ENCODE peak calls at places on chromosomes 4 and X, in four cellular contexts. M is heart right ventricle; Z is frontal cortex; N is activated naive CD4-positive, alpha-beta T cell treated with anti-CD3 and anti-CD28 coated beads, Interleukin-2, amount 50 U/mL, for 72 hours. Y is an unnamed sample.
A peak's percentile ranks its signal among the peaks of the same experiment; 100 is the strongest.

GRCh38 chr4:87851955-87852354 is 19.2 kb downstream of the MEPE start:
- DNase-seq in M (no peak), Z (no peak), N (no peak), Y (no peak)

GRCh38 chr4:149766135-149766534 is 49.5 kb downstream of the IQCM start:
- DNase-seq in M (no peak), Z (no peak), N (no peak), Y (no peak)

GRCh38 chrX:49071877-49072711 is 1.7 kb downstream of the PRAF2 start:
- DNase-seq in M (peak; percentile 74), Z (peak; percentile 63), N (no peak), Y (peak; percentile 81)

GRCh38 chr4:108113229-108113628 is 55.5 kb downstream of the LEF1 start:
- DNase-seq in M (no peak), Z (no peak), N (no peak), Y (no peak)

GRCh38 chrX:49106930-49107329 is 16.6 kb downstream of the GPKOW start:
- DNase-seq in M (peak; percentile 13), Z (no peak), N (no peak), Y (peak; percentile 58)

GRCh38 chr4:117893207-117893606 is 141.1 kb upstream of the NDST3 start:
- DNase-seq in M (no peak), Z (no peak), N (no peak), Y (no peak)

GRCh38 chrX:47574096-47574553 is 8.1 kb upstream of the TIMP1 start:
- DNase-seq in M (no peak), Z (no peak), N (no peak), Y (no peak)

GRCh38 chrX:118726887-118727685 is at the start of gene IL13RA1:
- DNase-seq in M (peak; percentile 77), Z (peak; percentile 52), N (peak; percentile 17), Y (peak; percentile 75)

GRCh38 chrX:39559229-39559628 is 538.5 kb downstream of the BCOR start:
- DNase-seq in M (no peak), Z (no peak), N (no peak), Y (no peak)

GRCh38 chr4:27084685-27085356 is 224.2 kb downstream of the STIM2 start:
- DNase-seq in M (no peak), Z (peak; percentile 43), N (peak; percentile 6), Y (no peak)

Y was measured in right atrium auricular region.